ENCODE peak calls at places on chromosome 1, in four cellular contexts. N is dorsolateral prefrontal cortex, C is choroid plexus epithelial cell, P is BE2C. K is an unnamed sample.

GRCh38 chr1:10308001-10308400 is 90.9 kb upstream of the PGD start:
- DNase-seq in N (no peak), C (no peak), P (no peak), K (no peak)

GRCh38 chr1:203146537-203146936 is 19.0 kb downstream of the ADORA1 start:
- DNase-seq in N (peak), C (no peak), P (no peak), K (no peak)

GRCh38 chr1:63593887-63594617 is 841 bp downstream of the PGM1 start:
- DNase-seq in N (peak), C (peak), P (peak), K (peak)

GRCh38 chr1:213244664-213245091 is 193.6 kb downstream of the RPS6KC1 start:
- DNase-seq in N (peak), C (peak), P (peak), K (no peak)

GRCh38 chr1:6198646-6199297 is 623 bp downstream of the RPL22 start:
- DNase-seq in N (no peak), C (peak), P (no peak), K (peak)

GRCh38 chr1:167623951-167624350 is 6.1 kb upstream of the RCSD1 start:
- DNase-seq in N (no peak), C (no peak), P (no peak), K (no peak)

GRCh38 chr1:82329226-82329625 is 528.5 kb downstream of the ADGRL2 start:
- DNase-seq in N (no peak), C (peak), P (no peak), K (no peak)

GRCh38 chr1:116415699-116416533 is 42.9 kb downstream of the ATP1A1 start:
- DNase-seq in N (peak), C (peak), P (peak), K (no peak)

GRCh38 chr1:38818706-38819439 is 40.7 kb downstream of the RRAGC start:
- DNase-seq in N (no peak), C (no peak), P (no peak), K (no peak)

GRCh38 chr1:54380285-54380882 is 25.8 kb downstream of the SSBP3 start:
- DNase-seq in N (peak), C (no peak), P (no peak), K (no peak)

GRCh38 chr1:216600730-216601426 is 122.4 kb downstream of the ESRRG start:
- DNase-seq in N (peak), C (peak), P (peak), K (peak)

GRCh38 chr1:93616996-93617669 is 64.5 kb downstream of the BCAR3 start:
- DNase-seq in N (peak), C (no peak), P (peak), K (no peak)

GRCh38 chr1:203206116-203206687 is 19.7 kb upstream of the CHI3L1 start:
- DNase-seq in N (no peak), C (no peak), P (no peak), K (no peak)

GRCh38 chr1:212540031-212540430 is 68.5 kb upstream of the ATF3 start:
- DNase-seq in N (no peak), C (no peak), P (no peak), K (no peak)

GRCh38 chr1:219567341-219567947 is 45.5 kb downstream of the ZC3H11B start:
- DNase-seq in N (no peak), C (peak), P (no peak), K (no peak)

GRCh38 chr1:195606483-195606882 is 1001.8 kb downstream of the KCNT2 start:
- DNase-seq in N (no peak), C (no peak), P (no peak), K (no peak)

GRCh38 chr1:195604287-195604686 is 1004.0 kb downstream of the KCNT2 start:
- DNase-seq in N (no peak), C (no peak), P (no peak), K (no peak)

GRCh38 chr1:195608883-195609282 is 999.4 kb downstream of the KCNT2 start:
- DNase-seq in N (no peak), C (no peak), P (no peak), K (no peak)
- TF ChIP-seq CTCF in N (no peak), C (peak), P (peak), K (no peak)

DNA sequence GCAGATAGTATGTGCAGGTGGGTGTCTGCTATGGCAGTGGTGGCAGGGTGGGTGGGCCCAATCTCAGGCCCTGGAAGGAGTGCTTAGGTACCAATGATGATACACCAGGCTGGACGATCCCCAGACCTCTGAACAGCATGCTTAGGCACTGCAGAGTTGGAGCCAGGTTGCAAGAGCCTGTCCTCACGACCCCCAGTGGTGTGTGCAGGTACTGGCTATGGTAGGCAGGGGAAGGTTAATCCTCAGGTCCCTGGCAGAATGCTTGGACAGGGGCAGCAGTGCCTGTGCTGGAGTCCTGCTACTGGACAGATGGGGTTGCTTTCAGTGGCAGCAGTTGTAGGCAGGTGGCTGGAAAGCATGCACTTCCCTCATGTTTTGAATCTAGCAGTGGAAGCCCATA is 100.5 kb upstream of the NEK7 start:
- DNase-seq in N (no peak), C (no peak), P (peak), K (peak)
- TF ChIP-seq CTCF in N (no peak), C (peak), P (peak), K (peak)

GRCh38 chr1:170917373-170917772 is 18.0 kb upstream of the MROH9 start:
- DNase-seq in N (no peak), C (no peak), P (no peak), K (no peak)
- TF ChIP-seq CTCF in N (no peak), C (no peak), P (no peak), K (no peak)

GRCh38 chr1:62325076-62325475 is 5.8 kb upstream of the KANK4 start:
- DNase-seq in N (no peak), C (peak), P (peak), K (no peak)

GRCh38 chr1:62325696-62326095 is 6.5 kb upstream of the KANK4 start:
- DNase-seq in N (no peak), C (peak), P (no peak), K (no peak)

GRCh38 chr1:62333431-62333830 is 14.2 kb upstream of the KANK4 start:
- DNase-seq in N (no peak), C (peak), P (no peak), K (no peak)

GRCh38 chr1:62327360-62328051 is 8.3 kb upstream of the KANK4 start:
- DNase-seq in N (no peak), C (no peak), P (peak), K (no peak)
- TF ChIP-seq CTCF in N (no peak), C (no peak), P (no peak), K (no peak)

DNA sequence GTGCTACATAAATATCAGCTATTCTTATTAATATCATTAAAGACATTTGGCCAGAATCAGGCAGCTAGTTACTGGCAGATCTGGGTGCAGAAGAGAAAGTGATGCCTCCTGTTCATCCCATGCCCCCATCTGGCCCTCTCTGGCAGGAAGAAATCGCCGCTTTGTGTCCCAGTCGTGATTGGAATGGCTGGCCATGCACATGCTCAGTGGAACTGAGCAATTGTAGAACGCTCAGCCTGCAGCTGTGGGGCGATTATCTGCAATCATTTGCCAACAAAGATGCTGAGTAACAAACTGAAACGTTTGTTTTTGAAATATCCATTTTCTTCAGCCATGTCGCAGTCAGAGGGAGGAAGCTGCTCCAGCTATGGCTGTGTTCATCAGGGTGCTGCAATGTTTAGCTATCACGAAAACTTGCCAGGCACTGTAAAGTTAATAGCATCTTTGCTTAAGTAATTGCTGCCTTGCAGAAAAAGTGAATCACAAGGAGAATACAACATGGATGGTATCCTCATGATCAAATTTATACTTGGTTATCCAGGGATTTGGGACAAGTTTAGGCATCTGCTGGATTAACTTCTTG is 36.5 kb downstream of the NGF start:
- DNase-seq in N (no peak), C (no peak), P (no peak), K (no peak)
- TF ChIP-seq CTCF in N (no peak), C (no peak), P (no peak), K (no peak)

GRCh38 chr1:86692636-86693035 is 11.7 kb upstream of the SH3GLB1 start:
- DNase-seq in N (no peak), C (no peak), P (no peak), K (no peak)

DNA sequence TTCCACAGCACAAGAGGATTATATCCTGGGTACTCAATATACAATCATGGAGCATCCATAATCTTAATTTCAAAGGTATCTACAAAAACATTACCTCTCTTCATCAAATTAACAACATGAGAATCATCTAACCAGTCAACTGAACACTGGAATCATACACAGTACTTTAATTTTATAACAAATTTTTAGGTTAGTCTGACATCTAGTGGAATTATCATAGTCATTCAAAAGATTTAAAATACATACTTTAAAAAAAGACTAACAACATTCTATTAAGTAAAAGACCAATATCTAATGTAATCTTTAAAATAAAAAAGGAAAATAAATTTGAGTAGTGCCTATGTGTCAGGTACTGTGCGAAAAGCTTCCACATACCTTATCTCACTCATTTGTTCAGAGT is 16.8 kb upstream of the SH3GLB1 start:
- DNase-seq in N (no peak), C (peak), P (no peak), K (no peak)
- TF ChIP-seq CTCF in N (peak), C (peak), P (no peak), K (no peak)

GRCh38 chr1:43592051-43592665 is 57.8 kb upstream of the KDM4A start:
- DNase-seq in N (no peak), C (no peak), P (no peak), K (no peak)

GRCh38 chr1:43592974-43593683 is 56.8 kb upstream of the KDM4A start:
- DNase-seq in N (no peak), C (no peak), P (no peak), K (no peak)

GRCh38 chr1:43588592-43588991 is 57.9 kb downstream of the PTPRF start:
- DNase-seq in N (no peak), C (no peak), P (no peak), K (no peak)

GRCh38 chr1:43591181-43591580 is 58.8 kb upstream of the KDM4A start:
- DNase-seq in N (no peak), C (no peak), P (no peak), K (no peak)

DNA sequence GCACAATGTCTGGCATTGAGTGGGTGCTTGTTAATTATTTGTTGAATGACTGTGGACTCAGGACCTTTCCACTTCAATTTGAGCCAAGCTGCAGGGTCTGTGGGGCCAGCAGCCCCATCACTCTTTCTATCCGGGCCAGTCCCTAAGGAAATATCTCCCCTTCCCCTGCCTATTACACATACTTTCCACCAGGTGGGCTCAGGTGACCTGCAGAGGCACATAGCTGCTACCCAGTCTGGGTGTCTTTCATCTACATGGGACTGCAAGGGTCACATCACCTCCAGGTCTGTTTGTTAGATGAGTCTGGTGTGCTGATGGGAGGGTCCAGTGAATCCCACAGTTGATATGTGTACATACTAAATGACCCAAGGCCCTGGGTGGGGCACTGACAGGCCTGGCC is 59.6 kb upstream of the KDM4A start:
- DNase-seq in N (no peak), C (no peak), P (no peak), K (no peak)
- TF ChIP-seq CTCF in N (no peak), C (peak), P (no peak), K (no peak)

GRCh38 chr1:153192697-153193096 is 10.5 kb upstream of the LELP1 start:
- DNase-seq in N (no peak), C (no peak), P (no peak), K (peak)
- TF ChIP-seq CTCF in N (no peak), C (no peak), P (peak), K (no peak)

GRCh38 chr1:152497273-152497672 is 13.3 kb upstream of the LCE5A start:
- DNase-seq in N (no peak), C (no peak), P (no peak), K (no peak)
- TF ChIP-seq CTCF in N (no peak), C (no peak), P (peak), K (peak)

K was measured in glutamatergic neuron.